ENCODE peak calls at places on chromosomes 13 and 19, in eight cellular contexts. V, Y, F, N, L, A, R and X are unnamed samples.
A peak's percentile ranks its signal among the peaks of the same experiment; 100 is the strongest.

GRCh38 chr13:100396771-100397170 is 191.8 kb downstream of the GGACT start:
- DNase-seq in V (no peak), Y (peak; percentile 66), F (no peak), N (no peak), L (no peak), A (no peak), R (no peak), X (no peak)

GRCh38 chr13:95267662-95268369 is 33.4 kb downstream of the ABCC4 start:
- DNase-seq in V (peak; percentile 40), Y (no peak), F (peak; percentile 77), N (peak; percentile 89), L (no peak), A (no peak), R (no peak), X (no peak)

GRCh38 chr13:112791662-112792440 is 102.0 kb downstream of the ATP11A start:
- DNase-seq in V (no peak), Y (no peak), F (no peak), N (no peak), L (no peak), A (peak; percentile 37), R (no peak), X (no peak)

GRCh38 chr19:34254552-34255432 is at the start of gene GARRE1:
- DNase-seq in V (peak; percentile 46), Y (peak; percentile 41), F (peak; percentile 81), N (no peak), L (no peak), A (no peak), R (peak; percentile 62), X (peak; percentile 88)

GRCh38 chr13:98405107-98405571 is 171.8 kb downstream of the STK24 start:
- DNase-seq in V (no peak), Y (peak; percentile 65), F (no peak), N (peak; percentile 10), L (no peak), A (peak; percentile 30), R (no peak), X (no peak)

GRCh38 chr13:106619688-106620555 is 52.0 kb upstream of the ARGLU1 start:
- DNase-seq in V (peak; percentile 26), Y (peak; percentile 51), F (no peak), N (peak; percentile 45), L (peak; percentile 25), A (no peak), R (no peak), X (no peak)

GRCh38 chr13:99308481-99309087 is 1.4 kb upstream of the GPR183 start:
- DNase-seq in V (no peak), Y (no peak), F (no peak), N (peak; percentile 78), L (no peak), A (no peak), R (no peak), X (no peak)

GRCh38 chr13:97240789-97241734 is 18.9 kb downstream of the MBNL2 start:
- DNase-seq in V (no peak), Y (no peak), F (no peak), N (no peak), L (no peak), A (no peak), R (no peak), X (no peak)

GRCh38 chr19:6732803-6733337 is 4.5 kb downstream of the GPR108 start:
- DNase-seq in V (no peak), Y (no peak), F (no peak), N (no peak), L (no peak), A (no peak), R (peak; percentile 55), X (no peak)

GRCh38 chr19:6065685-6066365 is 44.5 kb downstream of the RFX2 start:
- DNase-seq in V (peak; percentile 53), Y (peak; percentile 45), F (peak; percentile 68), N (peak; percentile 69), L (no peak), A (peak; percentile 81), R (peak; percentile 79), X (peak; percentile 24)

GRCh38 chr19:51546650-51547396 is 15.4 kb upstream of the SIGLEC6 start:
- DNase-seq in V (no peak), Y (no peak), F (no peak), N (peak; percentile 16), L (no peak), A (no peak), R (no peak), X (no peak)

DNA sequence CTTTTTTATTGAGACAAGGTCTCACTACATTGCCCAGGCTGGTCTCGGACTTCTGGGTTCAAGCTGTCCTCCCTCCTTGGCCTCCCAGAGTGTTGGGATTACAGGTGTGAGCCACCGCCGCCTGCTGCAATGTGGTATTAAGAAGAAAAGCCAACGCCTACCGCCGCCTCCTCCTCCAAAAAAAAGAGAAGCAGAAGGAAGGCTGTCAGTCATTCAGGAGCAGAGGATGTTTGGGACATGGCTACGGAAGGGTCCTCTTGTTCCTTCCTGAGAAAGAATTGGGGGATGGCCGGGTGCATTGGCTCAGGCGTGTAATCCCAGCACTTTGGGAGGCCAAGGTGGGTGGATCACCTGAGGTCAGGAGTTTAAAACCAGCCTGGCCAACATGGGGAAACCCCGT is 1.2 kb downstream of the PPP1R37 start:
- DNase-seq in V (no peak), Y (no peak), F (no peak), N (no peak), L (no peak), A (no peak), R (no peak), X (no peak)
- H3K4me1 ChIP-seq in V (peaks cover 27% of the 10 kb centered on the region), Y (no peaks in the 10 kb centered on the region), F (peaks cover 46% of the 10 kb centered on the region), N (peaks cover 35% of the 10 kb centered on the region), L (peaks cover 66% of the 10 kb centered on the region), A (peaks cover 19% of the 10 kb centered on the region), R (peaks cover 2% of the 10 kb centered on the region), X (peaks cover 30% of the 10 kb centered on the region)

GRCh38 chr19:53612762-53613526 is 18.9 kb upstream of the DPRX start:
- DNase-seq in V (no peak), Y (peak; percentile 89), F (no peak), N (no peak), L (no peak), A (no peak), R (no peak), X (no peak)
- H3K27ac ChIP-seq in V (no peak overlapping the region), Y (peak overlapping the region; percentile 50), F (no peak overlapping the region), N (no peak overlapping the region), L (no peak overlapping the region), A (no peak overlapping the region), R (no peak overlapping the region), X (no peak overlapping the region)

GRCh38 chr19:2783781-2784145 is 690 bp upstream of the SGTA start:
- DNase-seq in V (no peak), Y (no peak), F (no peak), N (no peak), L (no peak), A (no peak), R (no peak), X (no peak)

GRCh38 chr19:2787115-2787514 is 1.8 kb downstream of the THOP1 start:
- DNase-seq in V (no peak), Y (no peak), F (no peak), N (no peak), L (no peak), A (no peak), R (no peak), X (no peak)

GRCh38 chr19:2782936-2783780 is at the start of gene SGTA:
- DNase-seq in V (peak; percentile 99), Y (peak; percentile 99), F (peak; percentile 99), N (peak; percentile 98), L (peak; percentile 98), A (peak; percentile 99), R (peak; percentile 98), X (peak; percentile 98)

GRCh38 chr19:2788237-2788636 is 2.9 kb downstream of the THOP1 start:
- DNase-seq in V (no peak), Y (no peak), F (no peak), N (no peak), L (no peak), A (no peak), R (no peak), X (no peak)

DNA sequence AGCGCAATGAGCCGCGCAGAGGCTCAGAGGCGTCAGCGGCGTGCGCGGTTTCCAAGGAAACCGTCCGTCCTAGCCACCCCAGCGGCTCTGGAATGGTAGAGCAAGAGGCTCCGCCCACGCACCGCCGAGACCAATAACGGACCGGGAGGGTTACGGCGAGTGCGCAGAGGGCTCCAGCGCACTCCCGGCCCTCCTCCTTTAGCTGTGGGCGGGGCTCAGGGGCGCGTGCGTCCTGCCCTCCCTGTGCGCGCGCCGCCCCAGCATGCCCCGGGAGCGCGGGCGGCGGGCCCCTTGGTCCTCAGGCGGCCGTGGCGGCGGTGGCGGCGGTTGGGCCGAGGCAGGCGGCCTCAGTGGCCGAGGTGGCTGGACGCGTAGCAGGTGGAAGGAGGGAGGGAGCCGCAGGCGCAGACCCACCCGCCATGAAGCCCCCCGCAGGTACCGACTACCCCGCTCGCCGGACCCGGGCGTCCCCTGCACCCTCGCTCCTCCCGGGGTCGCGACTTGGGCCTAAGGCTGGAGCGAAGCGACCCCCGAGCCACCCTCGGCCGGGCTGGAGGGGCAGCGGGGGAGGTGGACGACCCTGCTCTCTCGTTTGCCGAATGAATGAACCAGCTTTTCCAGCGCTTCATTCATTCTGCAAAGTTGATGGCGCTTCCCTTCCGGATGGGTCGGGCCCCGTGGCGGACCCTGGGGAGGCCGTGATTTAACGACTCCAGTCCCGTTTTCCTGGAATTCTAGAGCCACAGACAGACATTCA is at the start of gene THOP1:
- DNase-seq in V (peak; percentile 99), Y (peak; percentile 99), F (peak; percentile 100), N (peak; percentile 95), L (peak; percentile 99), A (peak; percentile 99), R (peak; percentile 99), X (peak; percentile 99)
- H3K4me1 ChIP-seq in V (peaks cover 7% of the 10 kb centered on the region), Y (no peaks in the 10 kb centered on the region), F (peaks cover 15% of the 10 kb centered on the region), N (peaks cover 18% of the 10 kb centered on the region), L (peaks cover 53% of the 10 kb centered on the region), A (peaks cover 12% of the 10 kb centered on the region), R (no peaks in the 10 kb centered on the region), X (peaks cover 43% of the 10 kb centered on the region)

DNA sequence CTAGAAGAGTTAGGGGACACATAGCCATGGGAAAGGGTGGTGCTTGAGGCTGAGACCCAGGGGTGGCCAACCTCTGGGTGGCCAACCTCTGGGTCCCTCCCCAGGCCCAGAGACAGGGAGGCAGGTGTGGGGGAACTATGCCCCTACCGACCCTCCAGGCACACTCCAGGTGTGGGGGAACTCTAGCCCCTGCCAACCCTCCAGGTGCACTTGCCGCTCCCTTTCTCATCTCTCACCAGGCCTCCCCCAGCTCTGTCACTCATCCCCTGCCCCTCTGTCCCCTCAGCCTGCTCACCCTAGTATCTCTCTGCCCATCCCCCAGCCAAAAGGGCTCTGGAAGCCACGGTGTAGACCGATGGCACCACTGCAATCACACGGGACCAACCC is 10.6 kb upstream of the VSTM2B start:
- DNase-seq in V (no peak), Y (no peak), F (peak; percentile 57), N (no peak), L (no peak), A (no peak), R (peak; percentile 31), X (no peak)
- H3K27ac ChIP-seq in V (no peak overlapping the region), Y (no peak overlapping the region), F (no peak overlapping the region), N (no peak overlapping the region), L (no peak overlapping the region), A (no peak overlapping the region), R (no peak overlapping the region), X (no peak overlapping the region)